ENCODE peak calls at places on chromosomes 1 and 21, in four cellular contexts. V is IMR-90, X is mesendoderm, P is H9. Q is an unnamed sample.

GRCh38 chr1:33337994-33338494 is 17.1 kb upstream of the A3GALT2 start:
- DNase-seq in V (peak), X (no peak), P (no peak), Q (no peak)

GRCh38 chr1:205950826-205951549 is 7.7 kb upstream of the SLC26A9 start:
- DNase-seq in X (no peak), P (no peak), V (peak), Q (no peak)

GRCh38 chr1:29698033-29698432 is 461.7 kb downstream of the PTPRU start:
- DNase-seq in X (peak), P (peak), V (peak), Q (no peak)

GRCh38 chr1:209106237-209106741 is 477.2 kb upstream of the CAMK1G start:
- DNase-seq in P (peak), V (peak), X (peak), Q (no peak)

GRCh38 chr1:150148834-150149489 is 754 bp upstream of the PLEKHO1 start:
- DNase-seq in P (no peak), X (no peak), V (no peak), Q (no peak)

GRCh38 chr1:243725075-243725474 is 125.0 kb downstream of the AKT3 start:
- DNase-seq in X (no peak), V (no peak), P (no peak), Q (no peak)

GRCh38 chr1:175072131-175072941 is 4.7 kb downstream of the TNN start:
- DNase-seq in P (peak), V (peak), X (peak), Q (no peak)

GRCh38 chr1:39977202-39977601 is 22.3 kb downstream of the MFSD2A start:
- DNase-seq in X (no peak), P (no peak), V (peak), Q (no peak)

GRCh38 chr21:32484706-32485380 is 72.3 kb downstream of the EVA1C start:
- DNase-seq in P (no peak), V (no peak), X (no peak), Q (no peak)

GRCh38 chr1:7298145-7298544 is 473.0 kb upstream of the VAMP3 start:
- DNase-seq in V (no peak), X (peak), P (no peak), Q (peak)

GRCh38 chr1:212514056-212514614 is 81.4 kb downstream of the NENF start:
- DNase-seq in P (peak), X (peak), V (peak), Q (no peak)

GRCh38 chr1:79129914-79130313 is 123.4 kb upstream of the ADGRL4 start:
- DNase-seq in X (no peak), V (no peak), P (no peak), Q (no peak)

GRCh38 chr1:39683591-39684312 is 7.5 kb downstream of the HPCAL4 start:
- DNase-seq in X (no peak), V (no peak), P (peak), Q (peak)

GRCh38 chr1:58885998-58886397 is 102.2 kb upstream of the JUN start:
- DNase-seq in P (no peak), V (no peak), X (no peak), Q (no peak)

GRCh38 chr1:63651110-63651776 is 58.0 kb downstream of the PGM1 start:
- DNase-seq in P (no peak), V (peak), X (no peak), Q (no peak)

GRCh38 chr1:72284398-72285073 is 2.2 kb upstream of the NEGR1 start:
- DNase-seq in P (peak), X (peak), V (peak), Q (peak)

GRCh38 chr1:225962440-225962975 is 21.5 kb upstream of the LEFTY2 start:
- DNase-seq in X (peak), P (peak), V (no peak), Q (peak)

GRCh38 chr21:44892536-44893277 is 19.2 kb upstream of the PTTG1IP start:
- DNase-seq in P (peak), X (peak), V (peak), Q (no peak)

GRCh38 chr1:29256979-29257804 is 20.9 kb downstream of the PTPRU start:
- DNase-seq in X (peak), P (no peak), V (no peak), Q (no peak)

DNA sequence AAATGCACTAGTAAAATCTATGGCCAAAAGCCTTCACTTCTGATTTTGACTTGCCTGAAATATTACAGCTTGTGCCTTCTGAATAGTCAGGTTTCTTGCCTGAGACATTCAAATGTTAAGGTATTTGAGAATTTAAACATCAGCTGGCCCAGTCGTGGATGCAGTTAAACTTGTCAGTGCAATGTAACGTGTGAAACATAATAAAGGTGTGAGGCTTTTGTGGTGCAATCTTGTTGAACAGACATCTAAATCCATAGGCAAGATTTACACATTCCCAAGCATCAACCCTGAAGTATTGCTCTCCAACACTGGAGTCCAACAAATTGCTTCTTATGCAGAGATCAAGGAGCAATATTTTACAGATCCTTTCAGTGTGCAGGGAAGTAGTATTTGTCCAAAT is 4.4 kb downstream of the CCN1 start:
- DNase-seq in X (no peak), P (no peak), V (peak), Q (no peak)
- H3K56ac ChIP-seq in X (no peak), P (no peak), V (peak), Q (no peak)

GRCh38 chr1:46784666-46785065 is 14.2 kb upstream of the CYP4B1 start:
- DNase-seq in P (no peak), X (peak), V (no peak), Q (no peak)
- H3K56ac ChIP-seq in P (no peak), X (no peak), V (no peak), Q (no peak)

GRCh38 chr1:223253916-223254315 is 110.1 kb downstream of the SUSD4 start:
- DNase-seq in P (no peak), V (no peak), X (no peak), Q (peak)

GRCh38 chr1:223259462-223259861 is 104.5 kb downstream of the SUSD4 start:
- DNase-seq in P (no peak), X (no peak), V (no peak), Q (no peak)

GRCh38 chr1:223257856-223258255 is 106.1 kb downstream of the SUSD4 start:
- DNase-seq in P (no peak), V (no peak), X (no peak), Q (no peak)

GRCh38 chr1:223258751-223259177 is 105.2 kb downstream of the SUSD4 start:
- DNase-seq in X (peak), V (peak), P (no peak), Q (no peak)

GRCh38 chr1:223256034-223256433 is 107.9 kb downstream of the SUSD4 start:
- DNase-seq in X (no peak), P (no peak), V (no peak), Q (no peak)
- H3K56ac ChIP-seq in X (no peak), P (no peak), V (no peak), Q (no peak)

GRCh38 chr1:229619614-229620013 is 6.3 kb downstream of the TAF5L start:
- DNase-seq in X (peak), P (no peak), V (no peak), Q (no peak)

GRCh38 chr1:229623838-229624237 is 2.1 kb downstream of the TAF5L start:
- DNase-seq in P (no peak), X (no peak), V (no peak), Q (no peak)

GRCh38 chr1:229623225-229623624 is 2.7 kb downstream of the TAF5L start:
- DNase-seq in X (no peak), P (no peak), V (no peak), Q (no peak)

GRCh38 chr1:229620876-229621275 is 5.0 kb downstream of the TAF5L start:
- DNase-seq in V (peak), P (no peak), X (no peak), Q (no peak)

GRCh38 chr1:229621663-229622062 is 4.3 kb downstream of the TAF5L start:
- DNase-seq in V (peak), P (no peak), X (no peak), Q (no peak)
- H3K56ac ChIP-seq in V (no peak), P (no peak), X (no peak), Q (no peak)

GRCh38 chr21:15285567-15285966 is 220.8 kb upstream of the NRIP1 start:
- DNase-seq in V (no peak), P (no peak), X (no peak), Q (no peak)
- H3K56ac ChIP-seq in V (no peak), P (no peak), X (no peak), Q (no peak)

DNA sequence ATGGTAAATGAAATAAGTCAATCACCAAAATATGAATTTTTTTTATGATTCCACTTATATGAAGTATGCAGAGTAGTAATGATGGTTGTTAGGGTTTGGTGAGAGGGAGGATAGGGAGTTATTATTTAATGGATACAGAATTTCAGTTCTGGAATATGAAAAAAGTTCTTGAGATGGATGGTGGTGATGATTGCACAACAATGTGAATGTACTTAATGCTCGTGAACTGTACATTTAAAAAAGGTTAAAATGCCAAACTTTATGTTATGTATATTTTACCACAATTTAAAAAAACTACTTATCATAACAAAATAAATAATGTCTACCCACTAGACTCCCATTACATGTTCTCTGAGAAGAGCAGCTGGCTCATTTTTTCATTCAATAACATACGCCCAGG is 55.4 kb upstream of the TTC39A start:
- DNase-seq in X (no peak), P (no peak), V (no peak), Q (no peak)
- H3K56ac ChIP-seq in X (no peak), P (no peak), V (no peak), Q (no peak)

Q was measured in H1.